ENCODE peak calls at places on chromosomes 6 and 20, in five cellular contexts. M is fibroblast of lung, A is endothelial cell, N is AG04450, W is keratinocyte. U is an unnamed sample.

GRCh38 chr6:112441607-112442006 is 94.5 kb downstream of the RFPL4B start:
- DNase-seq in M (peak), A (no peak), N (no peak), W (no peak), U (no peak)

GRCh38 chr6:73264446-73264845 is 1.4 kb upstream of the KHDC1 start:
- DNase-seq in M (no peak), A (no peak), N (no peak), W (peak), U (no peak)

GRCh38 chr6:86251106-86251505 is 608.4 kb upstream of the SYNCRIP start:
- DNase-seq in M (no peak), A (no peak), N (no peak), W (no peak), U (no peak)

GRCh38 chr6:139648430-139649000 is 274.1 kb upstream of the CITED2 start:
- DNase-seq in M (no peak), A (no peak), N (no peak), W (no peak), U (no peak)

GRCh38 chr6:96074006-96074405 is 58.2 kb downstream of the FUT9 start:
- DNase-seq in M (no peak), A (no peak), N (no peak), W (no peak), U (no peak)

GRCh38 chr20:5899444-5899843 is 50.9 kb downstream of the TRMT6 start:
- DNase-seq in M (no peak), A (no peak), N (no peak), W (no peak), U (no peak)

GRCh38 chr6:119110601-119111548 is 32.4 kb upstream of the FAM184A start:
- DNase-seq in M (peak), A (peak), N (no peak), W (peak), U (peak)

GRCh38 chr6:92559002-92559401 is 860.4 kb downstream of the EPHA7 start:
- DNase-seq in M (peak), A (no peak), N (no peak), W (no peak), U (no peak)

GRCh38 chr20:56439784-56440291 is 27.8 kb downstream of the CASS4 start:
- DNase-seq in M (peak), A (no peak), N (peak), W (no peak), U (no peak)

GRCh38 chr20:36575066-36575743 is 1.8 kb downstream of the TGIF2 start:
- DNase-seq in M (peak), A (peak), N (no peak), W (no peak), U (no peak)
- TF ChIP-seq CTCF in M (no peak), A (no peak), N (peak), W (no peak), U (peak)

DNA sequence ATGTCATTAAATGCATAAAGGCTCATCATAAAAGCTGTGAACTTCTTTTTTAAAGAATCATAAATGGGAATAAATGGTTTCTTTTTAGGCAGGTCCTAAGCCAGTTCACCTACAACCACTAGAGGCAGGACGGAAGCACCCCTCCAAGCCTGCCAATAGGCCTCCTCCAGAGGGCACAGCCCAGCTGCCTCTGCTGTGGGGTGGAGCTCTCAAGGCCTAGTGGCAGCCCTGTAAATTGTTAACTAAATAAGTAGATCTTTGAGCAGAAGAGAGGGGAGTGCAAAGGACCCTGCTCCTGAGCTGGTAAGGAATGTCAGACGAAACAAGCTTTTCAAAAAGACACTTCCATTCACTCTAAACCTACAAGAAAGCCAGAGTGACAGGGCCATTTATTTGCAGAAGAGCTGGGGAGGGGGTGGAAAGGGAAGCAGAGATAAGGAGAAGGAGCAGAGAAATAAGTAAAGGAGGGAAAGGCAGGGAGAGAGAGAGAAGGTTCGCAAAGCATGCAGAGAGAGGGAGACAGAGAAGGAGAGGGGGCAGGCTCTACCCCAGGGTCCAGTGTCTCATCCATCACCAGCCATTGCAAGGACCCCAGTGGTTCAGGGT is 18.0 kb upstream of the MAFB start:
- DNase-seq in M (no peak), A (no peak), N (no peak), W (no peak), U (no peak)
- TF ChIP-seq CTCF in M (no peak), A (peak), N (no peak), W (no peak), U (peak)

DNA sequence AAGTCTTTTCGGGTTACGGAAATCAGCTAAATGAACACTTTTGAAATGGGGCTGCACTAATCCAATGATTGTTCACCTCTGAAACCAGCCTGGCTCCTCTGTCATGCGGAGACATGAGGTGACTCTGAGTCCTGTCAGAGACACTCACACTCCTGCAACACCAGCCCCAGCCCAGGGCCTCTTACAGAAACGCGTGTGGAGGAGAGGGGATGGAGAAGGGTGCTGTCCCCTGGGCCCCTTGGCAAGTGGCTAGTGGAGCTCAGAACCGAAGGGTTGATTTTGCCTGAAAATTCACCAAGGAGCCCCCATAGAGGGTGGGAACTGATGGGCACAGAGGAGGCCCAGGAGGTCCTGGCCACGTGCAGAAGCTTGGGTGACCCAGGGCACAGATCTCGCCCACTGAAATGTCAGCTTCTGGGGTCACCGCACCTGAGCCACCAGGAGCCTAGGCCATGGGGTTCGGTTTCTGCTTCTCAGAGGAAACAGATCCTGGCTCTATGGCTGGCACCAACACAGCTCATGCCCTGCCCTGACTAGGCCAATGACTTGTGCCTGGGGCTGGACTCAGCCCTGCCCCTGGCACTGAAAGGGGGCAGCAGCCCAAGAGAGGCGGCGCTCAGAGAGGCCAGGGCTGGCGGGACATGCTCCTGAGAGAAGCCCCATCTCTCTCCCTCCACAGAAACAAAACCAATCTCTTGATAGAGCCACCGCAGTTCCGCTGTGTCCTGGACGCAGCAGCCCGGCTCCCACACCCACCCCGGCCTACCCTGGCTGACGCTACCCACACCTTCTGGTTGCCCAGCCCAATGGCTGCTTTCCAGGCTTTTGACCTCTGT is 144.7 kb downstream of the ERMARD start:
- DNase-seq in M (no peak), A (no peak), N (no peak), W (no peak), U (no peak)
- TF ChIP-seq CTCF in M (no peak), A (no peak), N (no peak), W (no peak), U (no peak)

DNA sequence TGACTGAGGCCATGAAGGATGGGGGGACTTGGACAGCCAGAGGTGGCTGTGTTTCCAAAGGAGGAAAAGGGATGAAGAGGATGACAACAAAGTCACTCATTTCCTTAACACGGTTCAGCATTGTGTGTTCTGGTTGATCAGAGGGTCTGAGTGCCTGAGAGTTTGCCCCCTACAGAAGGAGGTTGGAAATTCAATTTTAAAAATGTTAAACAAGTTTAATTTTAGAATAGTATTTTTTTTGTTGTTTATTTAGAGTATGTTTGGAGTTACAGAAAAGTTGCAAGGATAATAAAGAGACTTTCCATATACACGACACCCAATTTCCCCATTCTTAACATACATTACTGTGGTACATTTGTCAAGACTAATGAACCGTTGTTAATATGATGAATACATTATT is 10.3 kb upstream of the VAPB start:
- DNase-seq in M (no peak), A (no peak), N (no peak), W (no peak), U (no peak)
- TF ChIP-seq CTCF in M (no peak), A (peak), N (peak), W (no peak), U (no peak)

U was measured in progenitor cell of endocrine pancreas.